ENCODE peak calls at places on chromosomes 4 and X, in ten cellular contexts. V, I, C, P, X, F, W, E, D and Q are unnamed samples.

GRCh38 chrX:100353326-100353725 is 56.7 kb downstream of the PCDH19 start:
- DNase-seq in I (no peak), P (no peak), E (no peak), D (no peak), C (no peak), X (no peak), F (peak; percentile 50), W (no peak), V (no peak), Q (no peak)

GRCh38 chr4:150006197-150006596 is 72.0 kb upstream of the DCLK2 start:
- DNase-seq in I (peak; percentile 76), F (no peak), E (no peak), C (no peak), P (no peak), X (no peak), W (no peak), D (no peak), V (no peak), Q (no peak)

GRCh38 chr4:48906283-48907173 is at the start of gene OCIAD2:
- DNase-seq in C (peak; percentile 86), F (peak; percentile 64), X (peak; percentile 80), E (peak; percentile 71), V (peak; percentile 84), W (peak; percentile 57), I (no peak), D (peak; percentile 90), P (peak; percentile 65), Q (peak; percentile 59)

GRCh38 chrX:153794897-153795816 is 689 bp downstream of the SSR4 start:
- DNase-seq in C (peak; percentile 27), W (peak; percentile 30), X (no peak), D (peak; percentile 2), E (no peak), I (peak; percentile 9), F (no peak), P (peak; percentile 6), V (no peak), Q (no peak)

GRCh38 chr4:143406523-143406922 is 69.8 kb downstream of the GAB1 start:
- DNase-seq in D (peak; percentile 32), E (no peak), P (no peak), I (peak; percentile 74), F (peak; percentile 54), C (peak; percentile 77), W (no peak), V (no peak), X (no peak), Q (no peak)

GRCh38 chr4:148574502-148574901 is 132.3 kb upstream of the NR3C2 start:
- DNase-seq in W (no peak), D (peak; percentile 86), C (no peak), V (no peak), P (no peak), X (no peak), I (no peak), E (no peak), F (no peak), Q (no peak)

GRCh38 chr4:101237773-101238172 is 109.6 kb downstream of the PPP3CA start:
- DNase-seq in W (no peak), X (no peak), D (no peak), E (no peak), I (no peak), C (no peak), V (no peak), P (no peak), F (no peak), Q (no peak)

GRCh38 chrX:101287402-101287801 is 3.7 kb downstream of the TAF7L start:
- DNase-seq in D (peak; percentile 52), W (no peak), I (peak; percentile 65), E (no peak), V (no peak), P (no peak), F (peak; percentile 56), X (no peak), C (peak; percentile 44), Q (no peak)

GRCh38 chrX:112736310-112736709 is 56.6 kb upstream of the LHFPL1 start:
- DNase-seq in E (no peak), I (no peak), V (no peak), P (no peak), W (no peak), F (no peak), X (no peak), C (no peak), D (no peak), Q (no peak)